ENCODE peak calls at places on chromosome 10, in seven cellular contexts. Y, I, L, V, S, G and N are unnamed samples.
A peak's percentile ranks its signal among the peaks of the same experiment; 100 is the strongest.

GRCh38 chr10:71124921-71125748 is 87.2 kb upstream of the UNC5B start:
- DNase-seq in V (no peak), G (no peak), Y (no peak), S (no peak), L (no peak), I (no peak), N (no peak)

GRCh38 chr10:97217299-97217698 is 31.5 kb upstream of the SLIT1 start:
- DNase-seq in I (no peak), Y (peak; percentile 26), V (no peak), S (no peak), L (no peak), G (no peak), N (no peak)

GRCh38 chr10:12681250-12681649 is 320.3 kb downstream of the CCDC3 start:
- DNase-seq in L (no peak), V (no peak), Y (no peak), G (no peak), I (no peak), S (no peak), N (no peak)

GRCh38 chr10:9289811-9290210 is 1235.3 kb downstream of the GATA3 start:
- DNase-seq in I (no peak), V (no peak), L (no peak), Y (no peak), S (no peak), G (no peak), N (no peak)

GRCh38 chr10:64261092-64261491 is 739.9 kb downstream of the REEP3 start:
- DNase-seq in V (no peak), G (no peak), Y (no peak), L (no peak), S (no peak), I (no peak), N (no peak)

GRCh38 chr10:26311383-26311940 is 94.9 kb downstream of the GAD2 start:
- DNase-seq in L (no peak), G (no peak), V (no peak), S (no peak), I (no peak), Y (no peak), N (no peak)

GRCh38 chr10:84078771-84079170 is 60.5 kb upstream of the GHITM start:
- DNase-seq in V (no peak), S (no peak), G (no peak), I (no peak), L (no peak), Y (no peak), N (no peak)

GRCh38 chr10:131202964-131203363 is 108.6 kb downstream of the TCERG1L start:
- DNase-seq in L (no peak), I (no peak), S (no peak), Y (no peak), G (no peak), V (no peak), N (no peak)

GRCh38 chr10:59373071-59373470 is 10.7 kb upstream of the FAM13C start:
- DNase-seq in S (no peak), L (no peak), V (no peak), I (no peak), G (no peak), Y (no peak), N (no peak)

GRCh38 chr10:11798862-11799735 is 24.1 kb upstream of the PROSER2 start:
- DNase-seq in I (no peak), Y (peak; percentile 36), G (no peak), V (no peak), L (no peak), S (no peak), N (no peak)